ENCODE peak calls at places on chromosomes 1 and 21, in seven cellular contexts. C, I, Z, L, R, G and S are unnamed samples.
A peak's percentile ranks its signal among the peaks of the same experiment; 100 is the strongest.

GRCh38 chr1:39409055-39409816 is 82.2 kb upstream of the BMP8A start:
- DNase-seq in C (no peak), I (peak; percentile 79), Z (peak; percentile 58), L (peak; percentile 50), R (peak; percentile 81), G (no peak), S (peak; percentile 58)

GRCh38 chr1:236451796-236452373 is 57.8 kb downstream of the EDARADD start:
- DNase-seq in C (no peak), I (no peak), Z (no peak), L (no peak), R (peak; percentile 85), G (no peak), S (no peak)

GRCh38 chr1:221724931-221725605 is 16.8 kb downstream of the DUSP10 start:
- DNase-seq in C (no peak), I (peak; percentile 70), Z (peak; percentile 75), L (peak; percentile 45), R (no peak), G (no peak), S (no peak)

GRCh38 chr1:208425096-208425495 is 180.9 kb upstream of the PLXNA2 start:
- DNase-seq in C (no peak), I (no peak), Z (no peak), L (no peak), R (no peak), G (no peak), S (no peak)

GRCh38 chr1:207883104-207883651 is 27.7 kb downstream of the CD34 start:
- DNase-seq in C (no peak), I (no peak), Z (no peak), L (no peak), R (no peak), G (no peak), S (no peak)

GRCh38 chr1:27569506-27570382 is 34.2 kb downstream of the AHDC1 start:
- DNase-seq in C (no peak), I (no peak), Z (no peak), L (no peak), R (peak; percentile 80), G (no peak), S (peak; percentile 42)

GRCh38 chr1:41862411-41863221 is 56.1 kb downstream of the HIVEP3 start:
- DNase-seq in C (no peak), I (no peak), Z (no peak), L (peak; percentile 97), R (no peak), G (no peak), S (no peak)

GRCh38 chr1:247472035-247472434 is 14.1 kb upstream of the OR2B11 start:
- DNase-seq in C (no peak), I (no peak), Z (no peak), L (no peak), R (no peak), G (no peak), S (no peak)

GRCh38 chr1:167502719-167503452 is 15.4 kb downstream of the CD247 start:
- DNase-seq in C (no peak), I (peak; percentile 25), Z (no peak), L (no peak), R (peak; percentile 62), G (no peak), S (no peak)

GRCh38 chr1:1073743-1074587 is at the start of gene RNF223:
- DNase-seq in C (no peak), I (no peak), Z (no peak), L (no peak), R (no peak), G (no peak), S (no peak)

GRCh38 chr1:33350611-33351280 is 29.8 kb upstream of the A3GALT2 start:
- DNase-seq in C (no peak), I (no peak), Z (no peak), L (no peak), R (no peak), G (no peak), S (no peak)

GRCh38 chr1:37476460-37477197 is 2.2 kb downstream of the ZC3H12A start:
- DNase-seq in C (no peak), I (peak; percentile 95), Z (peak; percentile 88), L (peak; percentile 56), R (peak; percentile 74), G (no peak), S (peak; percentile 78)

GRCh38 chr1:181141431-181141910 is 53.0 kb downstream of the IER5 start:
- DNase-seq in C (no peak), I (peak; percentile 92), Z (no peak), L (peak; percentile 66), R (no peak), G (no peak), S (peak; percentile 35)

GRCh38 chr21:25424674-25425073 is 182.6 kb downstream of the MRPL39 start:
- DNase-seq in C (no peak), I (no peak), Z (no peak), L (no peak), R (no peak), G (no peak), S (no peak)

GRCh38 chr21:29350246-29350779 is 51.6 kb downstream of the BACH1 start:
- DNase-seq in C (no peak), I (no peak), Z (no peak), L (peak; percentile 63), R (no peak), G (no peak), S (no peak)

GRCh38 chr1:223776075-223776814 is 63.9 kb downstream of the CAPN2 start:
- DNase-seq in C (peak; percentile 34), I (peak; percentile 66), Z (no peak), L (peak; percentile 91), R (peak; percentile 35), G (no peak), S (no peak)

GRCh38 chr21:41972511-41973205 is 18.8 kb upstream of the C2CD2 start:
- DNase-seq in C (no peak), I (peak; percentile 49), Z (peak; percentile 27), L (no peak), R (no peak), G (peak; percentile 49), S (peak; percentile 4)

GRCh38 chr1:156652992-156653355 is 11.1 kb downstream of the BCAN start:
- DNase-seq in C (no peak), I (no peak), Z (no peak), L (no peak), R (no peak), G (no peak), S (no peak)

GRCh38 chr1:89142160-89142559 is 16.2 kb upstream of the GBP2 start:
- DNase-seq in C (no peak), I (no peak), Z (no peak), L (no peak), R (no peak), G (no peak), S (no peak)

GRCh38 chr21:44013380-44014088 is 1.4 kb downstream of the TRAPPC10 start:
- DNase-seq in C (no peak), I (no peak), Z (no peak), L (no peak), R (no peak), G (no peak), S (no peak)

GRCh38 chr1:47172782-47173181 is 17.1 kb downstream of the PDZK1IP1 start:
- DNase-seq in C (no peak), I (no peak), Z (no peak), L (no peak), R (no peak), G (no peak), S (no peak)

GRCh38 chr1:218715961-218716669 is 371.0 kb downstream of the TGFB2 start:
- DNase-seq in C (no peak), I (no peak), Z (no peak), L (no peak), R (no peak), G (no peak), S (no peak)

GRCh38 chr1:183090386-183091006 is 67.3 kb downstream of the LAMC1 start:
- DNase-seq in C (no peak), I (peak; percentile 71), Z (peak; percentile 54), L (no peak), R (no peak), G (no peak), S (peak; percentile 70)

GRCh38 chr1:109644670-109645069 is 11.2 kb upstream of the GSTM4 start:
- DNase-seq in C (no peak), I (no peak), Z (no peak), L (no peak), R (no peak), G (no peak), S (no peak)

GRCh38 chr1:111517464-111518225 is 14.2 kb upstream of the ADORA3 start:
- DNase-seq in C (no peak), I (no peak), Z (no peak), L (no peak), R (no peak), G (no peak), S (no peak)

GRCh38 chr1:30743584-30744059 is 14.0 kb downstream of the LAPTM5 start:
- DNase-seq in C (no peak), I (no peak), Z (no peak), L (no peak), R (no peak), G (no peak), S (no peak)

DNA sequence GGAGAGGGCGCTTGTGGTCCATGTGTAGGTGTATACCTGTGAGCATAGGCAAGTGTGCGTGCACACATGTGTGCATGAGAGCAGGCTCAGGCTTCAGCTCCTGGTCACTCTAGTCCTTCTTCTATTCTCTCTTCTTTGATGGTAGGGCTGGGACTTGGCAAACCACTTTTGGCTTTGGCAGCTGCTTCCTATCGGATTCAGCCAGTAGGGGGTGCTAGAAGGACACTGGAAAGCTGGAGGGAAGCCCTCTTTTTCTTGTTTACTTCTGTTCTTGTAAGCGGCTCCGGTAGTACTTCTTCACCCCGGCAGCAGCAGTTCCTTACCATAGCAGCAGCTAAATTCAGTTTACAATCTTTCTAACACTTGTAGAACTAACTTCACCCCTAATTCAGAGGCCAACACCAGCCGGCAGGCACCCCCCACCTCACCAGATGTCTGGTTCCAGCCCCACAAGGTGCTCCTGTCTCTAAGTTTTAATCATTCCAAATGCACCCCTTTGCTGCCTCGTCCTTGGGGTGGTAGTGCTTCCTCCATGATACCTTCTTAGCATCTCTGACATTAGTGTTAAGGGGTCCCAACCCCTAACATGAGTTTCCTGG is 25.1 kb downstream of the NENF start:
- DNase-seq in C (no peak), I (no peak), Z (no peak), L (peak; percentile 45), R (peak; percentile 96), G (no peak), S (no peak)
- H3K4me3 ChIP-seq in C (no peak overlapping the region), I (no peak overlapping the region), Z (no peak overlapping the region), L (no peak overlapping the region), R (no peak overlapping the region), G (no peak overlapping the region), S (no peak overlapping the region)

GRCh38 chr1:94254073-94254810 is 16.9 kb upstream of the ARHGAP29 start:
- DNase-seq in C (no peak), I (no peak), Z (no peak), L (no peak), R (no peak), G (no peak), S (no peak)
- H3K27me3 ChIP-seq in C (no peaks in the 10 kb centered on the region), I (no peaks in the 10 kb centered on the region), Z (no peaks in the 10 kb centered on the region), L (no peaks in the 10 kb centered on the region), R (peaks cover 17% of the 10 kb centered on the region), G (no peaks in the 10 kb centered on the region), S (no peaks in the 10 kb centered on the region)

GRCh38 chr1:228471762-228472398 is 15.3 kb upstream of the RNF187 start:
- DNase-seq in C (no peak), I (no peak), Z (no peak), L (no peak), R (no peak), G (no peak), S (no peak)
- TF ChIP-seq CTCF in C (peak; percentile 41), I (no peak), Z (peak; percentile 29), L (peak; percentile 64), R (peak; percentile 77), G (peak; percentile 10), S (no peak)

GRCh38 chr1:189646066-189646465 is 831.6 kb downstream of the BRINP3 start:
- DNase-seq in C (no peak), I (no peak), Z (no peak), L (no peak), R (no peak), G (no peak), S (no peak)
- H3K4me3 ChIP-seq in C (no peak overlapping the region), I (no peak overlapping the region), Z (no peak overlapping the region), L (no peak overlapping the region), R (no peak overlapping the region), G (no peak overlapping the region), S (no peak overlapping the region)

GRCh38 chr1:26159113-26160039 is 497 bp downstream of the FAM110D start:
- DNase-seq in C (no peak), I (no peak), Z (no peak), L (no peak), R (peak; percentile 72), G (no peak), S (no peak)
- H3K27me3 ChIP-seq in C (peaks cover 38% of the 10 kb centered on the region), I (no peaks in the 10 kb centered on the region), Z (no peaks in the 10 kb centered on the region), L (peaks cover 9% of the 10 kb centered on the region), R (peaks cover 62% of the 10 kb centered on the region), G (peaks cover 7% of the 10 kb centered on the region), S (no peaks in the 10 kb centered on the region)